ENCODE peak calls at places on chromosomes 13 and 19, in seven cellular contexts. M is breast epithelium, E is kidney, W is A549, X is tibial nerve, D is heart left ventricle, F is cardiac muscle cell. G is an unnamed sample.

GRCh38 chr13:39144941-39145533 is 106.8 kb downstream of the NHLRC3 start:
- DNase-seq in D (peak), X (peak), F (peak), M (no peak), W (peak), E (peak), G (peak)

GRCh38 chr13:31051999-31052398 is 109.7 kb downstream of the HSPH1 start:
- DNase-seq in M (no peak), E (no peak), D (no peak), X (no peak), W (no peak), F (no peak), G (no peak)

GRCh38 chr13:35648109-35648508 is 171.6 kb upstream of the MAB21L1 start:
- DNase-seq in D (no peak), X (no peak), W (no peak), E (no peak), F (no peak), M (no peak), G (no peak)

GRCh38 chr19:50906217-50906616 is 5.0 kb downstream of the KLK4 start:
- DNase-seq in X (no peak), W (peak), F (peak), D (no peak), M (no peak), E (no peak), G (peak)

GRCh38 chr19:36685835-36686234 is 1.6 kb upstream of the ZNF567 start:
- DNase-seq in W (no peak), F (no peak), M (no peak), D (no peak), E (no peak), X (no peak), G (no peak)

GRCh38 chr13:74132768-74133656 is 1.2 kb downstream of the KLF12 start:
- DNase-seq in M (no peak), E (peak), F (peak), D (peak), W (no peak), X (no peak), G (no peak)

GRCh38 chr19:55340784-55341147 is 1.1 kb downstream of the KMT5C start:
- DNase-seq in D (no peak), E (no peak), M (no peak), W (no peak), F (peak), X (no peak), G (no peak)

GRCh38 chr19:46412034-46412982 is 1.1 kb downstream of the CCDC8 start:
- DNase-seq in M (no peak), W (no peak), D (no peak), X (no peak), F (peak), E (peak), G (peak)

GRCh38 chr13:42905542-42905941 is 86.5 kb downstream of the EPSTI1 start:
- DNase-seq in F (no peak), X (no peak), E (no peak), W (no peak), M (no peak), D (no peak), G (no peak)

GRCh38 chr13:42907745-42908144 is 84.3 kb downstream of the EPSTI1 start:
- DNase-seq in E (no peak), D (no peak), X (no peak), M (no peak), W (no peak), F (no peak), G (no peak)

DNA sequence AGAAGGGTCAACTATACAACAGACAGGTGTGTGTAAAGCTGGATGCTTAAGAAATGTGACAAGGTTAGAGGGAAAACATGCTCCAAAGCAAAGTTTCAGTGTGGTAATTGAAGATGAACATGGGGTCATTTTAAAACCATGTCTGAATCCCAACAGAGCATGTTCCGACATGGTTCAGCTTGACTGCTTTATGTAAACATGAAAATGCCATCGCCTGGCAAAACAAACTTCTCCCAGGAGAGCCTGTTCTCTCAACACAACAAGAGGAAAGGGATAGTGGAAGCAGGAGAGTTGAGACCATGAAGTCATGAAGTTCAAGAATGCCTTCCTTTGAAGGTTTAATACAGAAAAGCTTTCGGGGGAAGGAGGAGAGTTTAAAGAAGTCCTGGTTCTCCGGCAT is 85.8 kb downstream of the EPSTI1 start:
- DNase-seq in D (no peak), X (no peak), E (no peak), M (no peak), W (no peak), F (no peak), G (no peak)
- H3K27ac ChIP-seq in D (no peak), X (no peak), E (no peak), M (no peak), W (no peak), F (no peak), G (no peak)

DNA sequence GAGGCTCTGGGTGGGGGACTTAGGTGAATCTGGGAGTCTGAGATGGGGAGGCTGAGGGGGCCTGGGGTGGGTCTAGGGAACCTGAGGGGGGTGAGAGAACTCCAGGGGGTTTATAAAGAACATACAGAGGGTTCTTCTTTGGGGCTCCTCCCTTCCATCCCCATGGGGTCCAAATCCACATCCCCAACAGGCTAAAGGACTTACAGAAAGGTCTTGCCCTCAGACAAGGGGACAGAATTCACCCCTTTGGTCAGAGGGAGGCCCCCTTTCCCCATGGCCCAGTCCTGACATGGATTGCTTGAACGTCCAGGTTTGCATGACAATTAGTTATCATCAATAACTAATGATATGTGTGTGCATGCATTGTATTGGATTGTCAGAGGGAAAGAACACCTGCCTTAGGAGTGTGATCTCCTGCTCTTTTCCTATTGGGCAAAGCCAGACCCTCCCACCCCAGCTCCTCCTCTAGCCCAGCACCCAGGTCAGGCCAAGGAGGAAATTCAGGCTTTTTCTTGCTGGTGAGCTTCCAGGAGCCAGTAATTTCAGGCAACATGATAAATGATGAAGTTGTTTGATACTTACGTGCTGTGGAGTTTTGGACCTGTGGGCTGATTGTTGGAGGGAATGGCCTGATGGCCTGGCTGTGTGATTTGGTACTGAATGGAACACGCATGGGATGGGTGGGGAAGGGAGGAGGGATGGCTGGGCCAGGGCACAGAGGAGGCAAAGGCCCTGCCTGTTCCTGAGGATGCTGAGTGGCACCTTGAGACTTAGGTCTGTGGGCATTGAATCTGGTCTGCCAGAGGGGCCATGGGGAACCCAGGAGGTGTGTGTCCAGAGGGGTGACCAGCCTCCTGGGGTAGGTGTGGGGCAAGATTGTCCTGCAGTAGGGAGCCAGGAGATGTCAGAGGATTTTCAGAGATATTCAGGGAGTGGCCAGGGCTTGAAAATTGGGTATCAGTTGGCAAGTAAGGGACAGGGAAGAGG is 1.1 kb downstream of the KLHL26 start:
- DNase-seq in X (no peak), M (no peak), W (peak), D (no peak), F (no peak), E (peak), G (peak)
- TF ChIP-seq CTCF in X (no peak), M (no peak), W (no peak), D (peak), F (no peak), E (no peak), G (no peak)

GRCh38 chr13:20953245-20953931 is 50.8 kb upstream of the XPO4 start:
- DNase-seq in X (no peak), W (no peak), F (no peak), E (no peak), M (no peak), D (no peak), G (no peak)

GRCh38 chr13:20952838-20953237 is 50.3 kb upstream of the XPO4 start:
- DNase-seq in W (no peak), F (no peak), M (no peak), E (no peak), X (no peak), D (no peak), G (no peak)

GRCh38 chr13:20960663-20961309 is 58.2 kb upstream of the XPO4 start:
- DNase-seq in D (no peak), E (no peak), W (no peak), M (no peak), F (no peak), X (no peak), G (no peak)

DNA sequence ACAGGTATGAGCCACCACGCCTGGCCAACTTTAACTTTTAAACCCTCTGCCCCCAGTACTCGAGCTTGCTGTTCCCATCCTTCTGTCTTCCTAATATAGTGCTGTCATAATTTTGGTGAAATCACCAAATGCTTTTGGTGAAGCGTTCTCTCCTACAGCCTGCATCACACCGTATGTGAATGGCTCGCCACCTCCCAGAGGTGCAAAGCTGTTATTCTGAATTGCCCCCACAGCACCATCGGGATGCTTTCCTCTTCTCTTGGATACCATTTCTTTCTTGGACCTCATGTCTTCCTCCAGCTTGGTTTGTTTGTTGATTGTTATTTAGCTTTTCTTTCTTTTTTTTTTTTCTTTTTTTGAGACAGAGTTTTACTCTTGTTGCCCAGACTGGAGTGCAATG is 53.0 kb upstream of the XPO4 start:
- DNase-seq in X (no peak), D (no peak), W (no peak), M (no peak), F (no peak), E (no peak), G (no peak)
- H3K27ac ChIP-seq in X (no peak), D (no peak), W (no peak), M (no peak), F (no peak), E (no peak), G (no peak)

GRCh38 chr19:17677002-17677401 is 11.2 kb downstream of the UNC13A start:
- DNase-seq in D (no peak), E (no peak), W (no peak), M (no peak), X (no peak), F (peak), G (no peak)
- TF ChIP-seq CTCF in D (peak), E (no peak), W (no peak), M (no peak), X (no peak), F (peak), G (no peak)

DNA sequence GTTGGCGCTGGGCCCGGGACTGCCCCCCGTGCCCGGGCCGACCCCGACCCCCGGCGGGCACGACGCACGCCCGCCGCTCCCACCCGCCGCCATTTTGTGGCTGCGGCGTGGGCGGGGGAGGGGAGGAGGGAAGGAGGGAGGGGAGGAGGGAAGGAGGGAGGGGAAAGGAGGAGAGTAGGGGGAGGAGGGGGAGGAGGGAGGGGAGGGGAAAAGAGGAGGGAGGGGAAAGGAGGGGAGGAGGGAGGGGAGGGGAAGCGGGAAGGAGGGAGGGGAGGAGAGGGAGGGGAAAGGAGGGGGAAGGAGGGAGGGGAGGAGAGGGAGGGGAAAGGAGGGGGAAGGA is at the start of gene BTBD2:
- DNase-seq in W (no peak), M (no peak), X (no peak), E (peak), D (peak), F (peak), G (peak)
- H3K27ac ChIP-seq in W (peak), M (peak), X (peak), E (peak), D (no peak), F (no peak), G (no peak)

DNA sequence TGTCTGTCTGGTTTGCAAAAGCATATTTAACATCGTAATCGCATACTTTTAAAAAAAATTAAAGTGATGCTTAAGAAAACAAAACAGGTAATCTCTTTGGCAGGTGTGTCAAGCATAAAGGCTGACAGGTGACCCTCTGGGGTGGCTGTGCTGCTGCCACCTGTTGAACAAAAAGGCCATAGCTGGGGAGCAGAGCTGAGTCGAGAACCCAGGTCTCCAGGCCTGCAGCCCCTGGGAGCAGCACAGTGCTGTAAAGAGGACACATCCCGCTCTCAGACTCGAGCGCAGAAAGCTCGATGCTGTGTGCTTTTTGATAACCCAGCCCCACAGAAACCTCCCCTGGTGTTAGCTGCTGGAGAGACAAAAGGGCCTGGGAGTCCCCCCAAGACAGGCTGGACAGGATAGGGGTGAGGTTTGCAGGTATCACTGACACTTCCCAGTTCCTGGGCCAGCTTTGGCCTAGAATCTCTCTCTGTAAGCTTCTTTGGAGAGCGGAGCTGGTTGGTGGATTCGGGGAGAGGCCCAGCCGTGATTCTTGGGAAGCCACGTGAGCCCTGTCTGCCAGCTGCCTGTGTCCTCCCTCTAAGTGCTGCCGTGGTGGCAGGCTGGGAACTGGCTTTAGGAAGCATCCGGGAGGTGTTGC is 66.9 kb downstream of the C13orf42 start:
- DNase-seq in M (no peak), E (no peak), X (no peak), D (no peak), F (no peak), W (no peak), G (no peak)
- TF ChIP-seq CTCF in M (no peak), E (no peak), X (no peak), D (no peak), F (no peak), W (no peak), G (no peak)

GRCh38 chr19:11481777-11482383 is 1.0 kb upstream of the ELAVL3 start:
- DNase-seq in F (peak), W (peak), X (no peak), E (peak), M (no peak), D (peak), G (peak)

GRCh38 chr19:11480081-11480926 is 542 bp downstream of the ELAVL3 start:
- DNase-seq in M (no peak), D (no peak), F (no peak), E (peak), X (no peak), W (no peak), G (no peak)

GRCh38 chr19:11480927-11481776 is at the start of gene ELAVL3:
- DNase-seq in D (no peak), E (no peak), M (no peak), W (no peak), X (no peak), F (no peak), G (no peak)

GRCh38 chr19:11483176-11484111 is 2.6 kb upstream of the ELAVL3 start:
- DNase-seq in D (no peak), M (no peak), E (no peak), F (no peak), W (no peak), X (no peak), G (peak)

DNA sequence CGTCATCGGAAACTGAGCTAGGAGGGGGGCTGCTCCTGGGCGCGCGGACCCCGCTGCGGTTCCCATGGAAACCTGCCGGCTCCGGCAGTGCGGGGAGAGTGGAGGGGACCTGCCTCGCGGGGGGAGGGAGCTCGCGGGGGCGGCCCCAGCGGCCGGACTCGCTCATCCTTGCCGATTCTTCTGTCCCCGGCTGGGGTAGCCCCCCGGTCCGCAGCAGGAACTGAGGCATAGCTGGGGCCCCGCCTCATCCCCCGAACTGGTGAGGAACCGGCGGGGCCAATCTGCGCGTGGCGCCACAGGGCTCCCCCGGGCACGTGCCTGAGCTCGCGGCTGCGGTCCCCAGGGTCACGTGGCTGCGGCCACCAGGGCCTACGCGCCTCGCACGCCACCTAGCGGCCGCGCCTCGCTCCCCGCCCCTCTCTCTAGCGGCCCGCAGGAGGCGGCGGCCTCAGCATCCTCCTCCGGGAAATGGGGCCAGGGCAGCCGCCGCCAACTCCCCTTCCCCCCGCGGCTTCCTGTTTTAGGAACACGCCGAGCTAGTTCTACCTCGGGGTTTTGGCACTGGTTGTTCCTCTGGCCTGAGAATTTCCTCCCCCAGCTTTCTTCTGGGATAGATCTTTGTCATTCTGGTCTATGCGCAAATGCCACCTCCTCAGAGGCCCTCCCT is 1.7 kb upstream of the ELAVL3 start:
- DNase-seq in W (peak), X (peak), D (peak), E (peak), M (peak), F (peak), G (peak)
- H3K27ac ChIP-seq in W (peak), X (no peak), D (no peak), E (no peak), M (no peak), F (no peak), G (no peak)

GRCh38 chr19:7004313-7004931 is 16.8 kb downstream of the MBD3L2B start:
- DNase-seq in F (peak), M (no peak), X (no peak), W (peak), E (no peak), D (no peak), G (no peak)
- TF ChIP-seq CTCF in F (peak), M (no peak), X (no peak), W (peak), E (peak), D (peak), G (peak)

DNA sequence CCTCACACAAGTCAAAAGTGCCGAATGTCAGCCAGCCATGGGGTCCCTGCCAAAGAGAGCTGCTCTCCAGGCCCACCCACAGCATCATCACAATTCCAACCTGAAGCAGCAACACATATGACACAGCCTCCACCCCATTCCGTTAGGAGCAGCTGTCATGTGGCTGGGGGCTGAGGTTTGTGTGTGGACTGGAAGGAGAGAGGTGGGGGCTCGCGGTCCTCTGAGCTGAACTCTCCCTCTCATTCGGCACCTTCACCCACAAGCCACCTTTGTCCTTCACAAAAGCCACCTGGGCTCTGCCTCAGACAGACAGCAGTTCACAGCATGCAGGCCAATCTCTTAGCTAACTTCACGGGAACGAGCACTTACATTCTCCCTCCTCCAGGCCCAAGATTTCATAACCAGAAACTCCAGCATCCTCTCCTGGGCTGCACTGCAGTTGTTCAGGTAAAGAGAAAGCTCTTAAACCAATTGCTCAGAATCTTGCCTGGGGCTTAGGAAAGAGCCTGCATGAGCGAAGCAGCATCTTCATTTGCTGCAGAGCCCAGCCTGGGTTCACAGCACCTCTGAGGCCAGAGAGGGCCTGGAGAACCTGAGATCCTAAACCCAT is 7.2 kb downstream of the RAB20 start:
- DNase-seq in W (no peak), X (no peak), E (peak), M (no peak), F (no peak), D (no peak), G (no peak)
- H3K27ac ChIP-seq in W (no peak), X (peak), E (no peak), M (no peak), F (no peak), D (no peak), G (peak)

G was measured in pancreas.